ENCODE peak calls at places on chromosomes 2 and 18, in four cellular contexts. C is gastrocnemius medialis, N is WTC11, R is right lobe of liver. M is an unnamed sample.

GRCh38 chr18:61831071-61831470 is 61.7 kb downstream of the RNF152 start:
- DNase-seq in N (no peak), R (no peak), C (no peak), M (no peak)

GRCh38 chr2:207122914-207123744 is 42.6 kb downstream of the KLF7 start:
- DNase-seq in R (no peak), N (no peak), C (no peak), M (no peak)

GRCh38 chr2:181876614-181877063 is 14.9 kb upstream of the ITPRID2 start:
- DNase-seq in C (no peak), N (no peak), R (no peak), M (no peak)

GRCh38 chr2:46643493-46643892 is 164.1 kb downstream of the TMEM247 start:
- DNase-seq in N (no peak), R (no peak), C (no peak), M (no peak)

GRCh38 chr18:24585996-24586566 is 125.6 kb downstream of the HRH4 start:
- DNase-seq in N (no peak), R (no peak), C (no peak), M (no peak)

GRCh38 chr18:31274915-31275314 is 43.0 kb upstream of the DSG1 start:
- DNase-seq in R (peak), N (no peak), C (no peak), M (no peak)

GRCh38 chr18:50659091-50660003 is 99.5 kb downstream of the MAPK4 start:
- DNase-seq in R (no peak), N (no peak), C (peak), M (no peak)

GRCh38 chr2:239319261-239319661 is 81.6 kb downstream of the HDAC4 start:
- DNase-seq in R (peak), C (no peak), N (no peak), M (no peak)

GRCh38 chr18:8657873-8658521 is 47.4 kb upstream of the MTCL1 start:
- DNase-seq in R (no peak), C (no peak), N (no peak), M (no peak)

GRCh38 chr2:150572961-150573395 is 85.5 kb upstream of the RND3 start:
- DNase-seq in N (no peak), R (no peak), C (no peak), M (no peak)

GRCh38 chr2:237473474-237474453 is 13.3 kb upstream of the MLPH start:
- DNase-seq in R (no peak), N (no peak), C (no peak), M (no peak)

GRCh38 chr2:54360055-54360792 is 95.9 kb upstream of the SPTBN1 start:
- DNase-seq in R (no peak), C (peak), N (no peak), M (peak)

GRCh38 chr18:47911877-47912276 is 18.6 kb downstream of the SMAD2 start:
- DNase-seq in R (no peak), N (no peak), C (no peak), M (no peak)

GRCh38 chr2:117170897-117171296 is 643.6 kb upstream of the DDX18 start:
- DNase-seq in C (no peak), R (no peak), N (no peak), M (no peak)

GRCh38 chr18:73235491-73235890 is 367.7 kb upstream of the NETO1 start:
- DNase-seq in R (no peak), N (no peak), C (no peak), M (no peak)

GRCh38 chr18:47990981-47991380 is 60.5 kb upstream of the SMAD2 start:
- DNase-seq in C (no peak), R (no peak), N (no peak), M (no peak)

GRCh38 chr18:74841248-74841647 is 243.6 kb downstream of the ZNF407 start:
- DNase-seq in N (no peak), C (no peak), R (no peak), M (no peak)

GRCh38 chr2:215712219-215712849 is 276.5 kb upstream of the FN1 start:
- DNase-seq in C (no peak), N (no peak), R (no peak), M (no peak)

DNA sequence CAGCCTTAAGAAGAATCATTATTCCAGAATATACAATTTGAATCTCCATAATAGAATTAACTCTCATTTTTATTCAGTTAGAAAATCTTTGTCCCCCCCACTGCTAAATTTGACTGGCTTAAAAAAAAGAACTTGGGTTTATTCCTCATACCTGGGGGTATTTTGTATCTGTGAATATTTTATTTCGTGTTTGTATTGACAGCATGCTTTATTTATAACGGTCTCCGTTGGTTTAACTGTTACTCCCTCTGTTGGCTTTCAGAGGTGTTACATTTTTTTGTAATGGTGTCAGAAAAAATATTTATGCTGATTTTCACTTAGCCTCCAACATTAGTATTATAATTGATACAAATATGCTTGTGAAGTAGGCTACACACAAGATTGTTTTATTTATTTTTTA is 109.1 kb downstream of the HAUS1 start:
- DNase-seq in N (no peak), R (no peak), C (no peak), M (no peak)
- TF ChIP-seq CTCF in N (peak), R (peak), C (peak), M (no peak)

GRCh38 chr2:176118606-176119370 is 2.2 kb downstream of the HOXD10 start:
- DNase-seq in C (no peak), N (peak), R (no peak), M (no peak)
- TF ChIP-seq CTCF in C (no peak), N (peak), R (peak), M (peak)

DNA sequence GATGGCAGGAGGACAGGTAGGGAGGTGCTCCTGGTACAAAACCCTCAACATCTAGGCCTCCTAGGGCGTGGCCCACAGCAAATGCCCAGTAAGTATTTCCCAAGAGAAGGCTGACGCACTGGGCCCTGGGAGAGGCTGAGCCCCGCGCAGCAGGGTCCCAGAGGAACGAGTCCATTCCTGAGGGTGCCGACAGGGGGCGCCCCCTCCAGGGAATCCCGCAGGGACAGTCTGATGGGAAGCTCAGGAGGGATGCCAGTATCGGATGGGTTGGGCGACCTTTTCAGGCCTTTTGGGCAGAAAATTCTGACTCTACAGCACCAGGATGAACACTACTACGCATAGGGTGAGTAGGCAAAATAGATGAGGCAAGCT is 8.8 kb downstream of the BOLA3 start:
- DNase-seq in N (peak), R (no peak), C (no peak), M (no peak)
- TF ChIP-seq CTCF in N (peak), R (no peak), C (no peak), M (no peak)

GRCh38 chr2:65256088-65256487 is 28.5 kb downstream of the ACTR2 start:
- DNase-seq in N (no peak), C (no peak), R (no peak), M (no peak)
- TF ChIP-seq CTCF in N (no peak), C (no peak), R (no peak), M (no peak)

GRCh38 chr2:240567137-240567871 is 980 bp upstream of the RNPEPL1 start:
- DNase-seq in N (peak), R (peak), C (peak), M (peak)

GRCh38 chr2:240565267-240566202 is 2.7 kb upstream of the RNPEPL1 start:
- DNase-seq in C (peak), R (peak), N (no peak), M (peak)

GRCh38 chr2:240564191-240564570 is 4.0 kb downstream of the DUSP28 start:
- DNase-seq in R (no peak), N (no peak), C (no peak), M (no peak)

GRCh38 chr2:240566203-240567136 is 1.8 kb upstream of the RNPEPL1 start:
- DNase-seq in N (peak), C (peak), R (peak), M (peak)

GRCh38 chr2:240564571-240565266 is 3.6 kb upstream of the RNPEPL1 start:
- DNase-seq in N (no peak), C (peak), R (no peak), M (peak)
- TF ChIP-seq CTCF in N (no peak), C (no peak), R (no peak), M (no peak)

GRCh38 chr2:36441816-36442215 is 86.2 kb downstream of the CRIM1 start:
- DNase-seq in N (no peak), C (no peak), R (no peak), M (no peak)
- TF ChIP-seq CTCF in N (no peak), C (no peak), R (no peak), M (no peak)